ENCODE peak calls at places on chromosomes 16 and 17, in six cellular contexts. F is GDM1, O is T-helper 17 cell, L is RKO, I is GM04503, S is NCI-H345. X is an unnamed sample.

GRCh38 chr16:49499018-49499785 is 125.6 kb downstream of the C16orf78 start:
- DNase-seq in F (no peak), I (no peak), O (no peak), S (no peak), L (no peak), X (no peak)

GRCh38 chr16:88320947-88321634 is 61.7 kb upstream of the ZNF469 start:
- DNase-seq in L (no peak), S (no peak), F (no peak), O (no peak), I (no peak), X (no peak)

GRCh38 chr17:57284583-57284982 is 28.3 kb downstream of the MSI2 start:
- DNase-seq in I (no peak), O (peak; percentile 11), F (no peak), L (no peak), S (no peak), X (no peak)

GRCh38 chr17:81902023-81902652 is at the start of gene NPB:
- DNase-seq in S (peak; percentile 22), L (no peak), O (no peak), I (no peak), F (no peak), X (no peak)

GRCh38 chr17:828761-829160 is 46.6 kb downstream of the MRM3 start:
- DNase-seq in O (no peak), F (no peak), I (no peak), S (no peak), L (no peak), X (no peak)

GRCh38 chr17:47946929-47947397 is 5.6 kb downstream of the PNPO start:
- DNase-seq in L (peak; percentile 88), F (peak; percentile 33), I (no peak), O (peak; percentile 48), S (peak; percentile 68), X (peak; percentile 42)

GRCh38 chr16:80317132-80318098 is 223.4 kb upstream of the DYNLRB2 start:
- DNase-seq in L (peak; percentile 2), I (no peak), S (no peak), F (peak; percentile 32), O (no peak), X (no peak)

GRCh38 chr16:72357860-72358259 is 185.9 kb upstream of the PMFBP1 start:
- DNase-seq in L (no peak), F (no peak), O (no peak), S (no peak), I (no peak), X (no peak)

GRCh38 chr16:23145608-23146007 is 3.6 kb downstream of the USP31 start:
- DNase-seq in I (peak; percentile 23), F (no peak), L (no peak), S (no peak), O (no peak), X (no peak)

GRCh38 chr16:30053376-30054015 is 12.1 kb upstream of the ALDOA start:
- DNase-seq in F (no peak), S (no peak), I (no peak), L (peak; percentile 80), O (no peak), X (no peak)

X was measured in D721Med.